ENCODE peak calls at places on chromosomes 12 and 14, in four cellular contexts. One of them, this sample, is unnamed.
A peak's percentile ranks its signal among the peaks of the same experiment; 100 is the strongest.

GRCh38 chr14:52553671-52554575 is 1.3 kb downstream of the GPR137C start:
- DNase-seq in neural crest cell: peak; percentile 24
- DNase-seq in kidney: peak; percentile 95
- DNase-seq in cardiac fibroblast: peak; percentile 92
- DNase-seq in this sample: peak; percentile 53

GRCh38 chr12:101935769-101936741 is 58.7 kb downstream of the DRAM1 start:
- DNase-seq in neural crest cell: no peak
- DNase-seq in kidney: peak; percentile 64
- DNase-seq in cardiac fibroblast: peak; percentile 98
- DNase-seq in this sample: no peak

GRCh38 chr12:6327159-6327558 is 14.7 kb downstream of the TNFRSF1A start:
- DNase-seq in neural crest cell: no peak
- DNase-seq in cardiac fibroblast: no peak
- DNase-seq in kidney: no peak
- DNase-seq in this sample: no peak

GRCh38 chr14:59221558-59221957 is 33.1 kb downstream of the DAAM1 start:
- DNase-seq in neural crest cell: no peak
- DNase-seq in cardiac fibroblast: no peak
- DNase-seq in kidney: no peak
- DNase-seq in this sample: no peak

GRCh38 chr14:104694475-104694950 is 5.1 kb downstream of the INF2 start:
- DNase-seq in kidney: no peak
- DNase-seq in cardiac fibroblast: no peak
- DNase-seq in neural crest cell: no peak
- DNase-seq in this sample: no peak

GRCh38 chr14:78959674-78960264 is 789.6 kb downstream of the NRXN3 start:
- DNase-seq in cardiac fibroblast: peak; percentile 84
- DNase-seq in kidney: no peak
- DNase-seq in neural crest cell: peak; percentile 80
- DNase-seq in this sample: no peak

GRCh38 chr12:108728820-108729611 is 2.3 kb downstream of the CORO1C start:
- DNase-seq in cardiac fibroblast: no peak
- DNase-seq in neural crest cell: no peak
- DNase-seq in kidney: no peak
- DNase-seq in this sample: no peak

GRCh38 chr14:68574906-68575305 is 218.0 kb downstream of the ZFP36L1 start:
- DNase-seq in kidney: no peak
- DNase-seq in cardiac fibroblast: peak; percentile 87
- DNase-seq in neural crest cell: no peak
- DNase-seq in this sample: no peak

GRCh38 chr12:2324375-2324774 is 271.6 kb downstream of the CACNA1C start:
- DNase-seq in neural crest cell: no peak
- DNase-seq in kidney: no peak
- DNase-seq in cardiac fibroblast: no peak
- DNase-seq in this sample: no peak

GRCh38 chr14:65422093-65422834 is 9.7 kb downstream of the FUT8 start:
- DNase-seq in cardiac fibroblast: no peak
- DNase-seq in neural crest cell: no peak
- DNase-seq in kidney: no peak
- DNase-seq in this sample: no peak

GRCh38 chr14:85549697-85550096 is 19.8 kb downstream of the FLRT2 start:
- DNase-seq in cardiac fibroblast: peak; percentile 56
- DNase-seq in neural crest cell: no peak
- DNase-seq in kidney: no peak
- DNase-seq in this sample: no peak

GRCh38 chr12:111838353-111838752 is 3.7 kb upstream of the MAPKAPK5 start:
- DNase-seq in kidney: no peak
- DNase-seq in cardiac fibroblast: no peak
- DNase-seq in neural crest cell: no peak
- DNase-seq in this sample: no peak

GRCh38 chr12:46693034-46693433 is 132.8 kb downstream of the SLC38A4 start:
- DNase-seq in kidney: no peak
- DNase-seq in neural crest cell: no peak
- DNase-seq in cardiac fibroblast: no peak
- DNase-seq in this sample: no peak

GRCh38 chr14:59333668-59334067 is 131.5 kb downstream of the GPR135 start:
- DNase-seq in kidney: no peak
- DNase-seq in cardiac fibroblast: peak; percentile 98
- DNase-seq in neural crest cell: no peak
- DNase-seq in this sample: no peak

GRCh38 chr14:52895000-52895399 is 55.9 kb downstream of the FERMT2 start:
- DNase-seq in cardiac fibroblast: no peak
- DNase-seq in kidney: no peak
- DNase-seq in neural crest cell: no peak
- DNase-seq in this sample: no peak

GRCh38 chr14:85437143-85437542 is 92.8 kb upstream of the FLRT2 start:
- DNase-seq in cardiac fibroblast: no peak
- DNase-seq in kidney: no peak
- DNase-seq in neural crest cell: no peak
- DNase-seq in this sample: no peak

GRCh38 chr14:23066368-23066767 is 9.0 kb upstream of the CDH24 start:
- DNase-seq in cardiac fibroblast: no peak
- DNase-seq in kidney: no peak
- DNase-seq in neural crest cell: no peak
- DNase-seq in this sample: no peak

GRCh38 chr12:100987552-100988277 is 193.1 kb downstream of the ANO4 start:
- DNase-seq in cardiac fibroblast: peak; percentile 38
- DNase-seq in kidney: no peak
- DNase-seq in neural crest cell: peak; percentile 8
- DNase-seq in this sample: no peak

GRCh38 chr12:57250956-57251355 is at the start of gene STAC3:
- DNase-seq in kidney: no peak
- DNase-seq in cardiac fibroblast: no peak
- DNase-seq in neural crest cell: no peak
- DNase-seq in this sample: no peak

GRCh38 chr14:25049559-25050493 is at the start of gene STXBP6:
- DNase-seq in kidney: peak; percentile 81
- DNase-seq in neural crest cell: peak; percentile 63
- DNase-seq in cardiac fibroblast: peak; percentile 72
- DNase-seq in this sample: no peak
- TF ChIP-seq CTCF in kidney: no peak
- TF ChIP-seq CTCF in neural crest cell: no peak
- TF ChIP-seq CTCF in cardiac fibroblast: no peak
- TF ChIP-seq CTCF in this sample: no peak

GRCh38 chr14:95327558-95328374 is 8.1 kb upstream of the CLMN start:
- DNase-seq in kidney: no peak
- DNase-seq in cardiac fibroblast: no peak
- DNase-seq in neural crest cell: no peak
- DNase-seq in this sample: peak; percentile 48
- TF ChIP-seq CTCF in kidney: no peak
- TF ChIP-seq CTCF in cardiac fibroblast: no peak
- TF ChIP-seq CTCF in neural crest cell: no peak
- TF ChIP-seq CTCF in this sample: no peak

GRCh38 chr14:76908834-76909233 is 82.6 kb downstream of the LRRC74A start:
- DNase-seq in kidney: no peak
- DNase-seq in neural crest cell: no peak
- DNase-seq in cardiac fibroblast: no peak
- DNase-seq in this sample: peak; percentile 39
- TF ChIP-seq CTCF in kidney: no peak
- TF ChIP-seq CTCF in neural crest cell: no peak
- TF ChIP-seq CTCF in cardiac fibroblast: no peak
- TF ChIP-seq CTCF in this sample: no peak

GRCh38 chr14:91372680-91373495 is 44.7 kb downstream of the CCDC88C start:
- DNase-seq in neural crest cell: no peak
- DNase-seq in cardiac fibroblast: no peak
- DNase-seq in kidney: no peak
- DNase-seq in this sample: no peak
- TF ChIP-seq CTCF in neural crest cell: no peak
- TF ChIP-seq CTCF in cardiac fibroblast: no peak
- TF ChIP-seq CTCF in kidney: no peak
- TF ChIP-seq CTCF in this sample: no peak

GRCh38 chr12:25825494-25825893 is 133.0 kb upstream of the RASSF8 start:
- DNase-seq in neural crest cell: no peak
- DNase-seq in kidney: no peak
- DNase-seq in cardiac fibroblast: peak; percentile 33
- DNase-seq in this sample: no peak
- TF ChIP-seq CTCF in neural crest cell: no peak
- TF ChIP-seq CTCF in kidney: no peak
- TF ChIP-seq CTCF in cardiac fibroblast: peak; percentile 21
- TF ChIP-seq CTCF in this sample: no peak

This sample was measured in activated B cell treated with CpG ODN at 0.5 μM for 24 hours.